ENCODE peak calls at places on chromosomes 2 and 18, in seven cellular contexts. One of them, this sample, is unnamed.

GRCh38 chr2:152189622-152190495 is 14.3 kb upstream of the STAM2 start:
- DNase-seq in activated CD4-positive, alpha-beta T cell treated with anti-CD3 and anti-CD28 coated beads for 48 hours: peak; percentile 18
- DNase-seq in IMR-90: peak; percentile 77
- DNase-seq in activated naive CD8-positive, alpha-beta T cell treated with anti-CD3 and anti-CD28 coated beads for 36 hours: no peak
- DNase-seq in RCC 7860: peak; percentile 57
- DNase-seq in fibroblast of the conjunctiva: peak; percentile 68
- DNase-seq in cardiac septum: no peak
- DNase-seq in this sample: peak; percentile 73

GRCh38 chr2:164710252-164710633 is 89.0 kb upstream of the GRB14 start:
- DNase-seq in activated naive CD8-positive, alpha-beta T cell treated with anti-CD3 and anti-CD28 coated beads for 36 hours: no peak
- DNase-seq in cardiac septum: no peak
- DNase-seq in IMR-90: peak; percentile 77
- DNase-seq in activated CD4-positive, alpha-beta T cell treated with anti-CD3 and anti-CD28 coated beads for 48 hours: no peak
- DNase-seq in fibroblast of the conjunctiva: no peak
- DNase-seq in RCC 7860: peak; percentile 90
- DNase-seq in this sample: no peak

GRCh38 chr2:143398701-143399260 is 269.6 kb downstream of the ARHGAP15 start:
- DNase-seq in activated naive CD8-positive, alpha-beta T cell treated with anti-CD3 and anti-CD28 coated beads for 36 hours: no peak
- DNase-seq in cardiac septum: no peak
- DNase-seq in activated CD4-positive, alpha-beta T cell treated with anti-CD3 and anti-CD28 coated beads for 48 hours: no peak
- DNase-seq in IMR-90: no peak
- DNase-seq in fibroblast of the conjunctiva: no peak
- DNase-seq in RCC 7860: no peak
- DNase-seq in this sample: peak; percentile 72

GRCh38 chr2:45748239-45748638 is 96.8 kb downstream of the PRKCE start:
- DNase-seq in activated naive CD8-positive, alpha-beta T cell treated with anti-CD3 and anti-CD28 coated beads for 36 hours: no peak
- DNase-seq in cardiac septum: no peak
- DNase-seq in activated CD4-positive, alpha-beta T cell treated with anti-CD3 and anti-CD28 coated beads for 48 hours: peak; percentile 5
- DNase-seq in RCC 7860: no peak
- DNase-seq in IMR-90: peak; percentile 63
- DNase-seq in fibroblast of the conjunctiva: peak; percentile 94
- DNase-seq in this sample: no peak

GRCh38 chr18:74328196-74328595 is 12.6 kb downstream of the C18orf63 start:
- DNase-seq in cardiac septum: no peak
- DNase-seq in IMR-90: no peak
- DNase-seq in activated CD4-positive, alpha-beta T cell treated with anti-CD3 and anti-CD28 coated beads for 48 hours: no peak
- DNase-seq in RCC 7860: peak; percentile 7
- DNase-seq in activated naive CD8-positive, alpha-beta T cell treated with anti-CD3 and anti-CD28 coated beads for 36 hours: no peak
- DNase-seq in fibroblast of the conjunctiva: peak; percentile 32
- DNase-seq in this sample: no peak

GRCh38 chr18:49911414-49911813 is 98.1 kb upstream of the ACAA2 start:
- DNase-seq in activated CD4-positive, alpha-beta T cell treated with anti-CD3 and anti-CD28 coated beads for 48 hours: no peak
- DNase-seq in IMR-90: no peak
- DNase-seq in activated naive CD8-positive, alpha-beta T cell treated with anti-CD3 and anti-CD28 coated beads for 36 hours: no peak
- DNase-seq in cardiac septum: no peak
- DNase-seq in RCC 7860: no peak
- DNase-seq in fibroblast of the conjunctiva: no peak
- DNase-seq in this sample: no peak

GRCh38 chr2:173661586-173661985 is 303.6 kb downstream of the SP3 start:
- DNase-seq in activated naive CD8-positive, alpha-beta T cell treated with anti-CD3 and anti-CD28 coated beads for 36 hours: no peak
- DNase-seq in fibroblast of the conjunctiva: no peak
- DNase-seq in cardiac septum: no peak
- DNase-seq in RCC 7860: no peak
- DNase-seq in IMR-90: no peak
- DNase-seq in activated CD4-positive, alpha-beta T cell treated with anti-CD3 and anti-CD28 coated beads for 48 hours: no peak
- DNase-seq in this sample: no peak

GRCh38 chr2:228597032-228597431 is 415.5 kb upstream of the SPHKAP start:
- DNase-seq in activated CD4-positive, alpha-beta T cell treated with anti-CD3 and anti-CD28 coated beads for 48 hours: no peak
- DNase-seq in IMR-90: no peak
- DNase-seq in activated naive CD8-positive, alpha-beta T cell treated with anti-CD3 and anti-CD28 coated beads for 36 hours: no peak
- DNase-seq in RCC 7860: no peak
- DNase-seq in cardiac septum: no peak
- DNase-seq in fibroblast of the conjunctiva: no peak
- DNase-seq in this sample: no peak

GRCh38 chr2:13480057-13480456 is 763.3 kb downstream of the TRIB2 start:
- DNase-seq in fibroblast of the conjunctiva: no peak
- DNase-seq in cardiac septum: no peak
- DNase-seq in activated naive CD8-positive, alpha-beta T cell treated with anti-CD3 and anti-CD28 coated beads for 36 hours: no peak
- DNase-seq in IMR-90: no peak
- DNase-seq in RCC 7860: peak; percentile 10
- DNase-seq in activated CD4-positive, alpha-beta T cell treated with anti-CD3 and anti-CD28 coated beads for 48 hours: no peak
- DNase-seq in this sample: no peak

GRCh38 chr2:232058063-232058877 is 96.8 kb downstream of the DIS3L2 start:
- DNase-seq in fibroblast of the conjunctiva: no peak
- DNase-seq in IMR-90: no peak
- DNase-seq in activated naive CD8-positive, alpha-beta T cell treated with anti-CD3 and anti-CD28 coated beads for 36 hours: peak; percentile 2
- DNase-seq in activated CD4-positive, alpha-beta T cell treated with anti-CD3 and anti-CD28 coated beads for 48 hours: no peak
- DNase-seq in cardiac septum: no peak
- DNase-seq in RCC 7860: no peak
- DNase-seq in this sample: no peak

GRCh38 chr2:225422145-225422544 is 22.6 kb downstream of the NYAP2 start:
- DNase-seq in RCC 7860: no peak
- DNase-seq in activated naive CD8-positive, alpha-beta T cell treated with anti-CD3 and anti-CD28 coated beads for 36 hours: no peak
- DNase-seq in cardiac septum: no peak
- DNase-seq in IMR-90: no peak
- DNase-seq in fibroblast of the conjunctiva: no peak
- DNase-seq in activated CD4-positive, alpha-beta T cell treated with anti-CD3 and anti-CD28 coated beads for 48 hours: no peak
- DNase-seq in this sample: no peak

GRCh38 chr18:36349552-36349951 is 52.0 kb downstream of the FHOD3 start:
- DNase-seq in IMR-90: peak; percentile 8
- DNase-seq in RCC 7860: peak; percentile 93
- DNase-seq in activated CD4-positive, alpha-beta T cell treated with anti-CD3 and anti-CD28 coated beads for 48 hours: no peak
- DNase-seq in activated naive CD8-positive, alpha-beta T cell treated with anti-CD3 and anti-CD28 coated beads for 36 hours: no peak
- DNase-seq in cardiac septum: no peak
- DNase-seq in fibroblast of the conjunctiva: no peak
- DNase-seq in this sample: no peak

GRCh38 chr2:61471905-61472805 is 1.3 kb upstream of the USP34 start:
- DNase-seq in fibroblast of the conjunctiva: no peak
- DNase-seq in cardiac septum: no peak
- DNase-seq in RCC 7860: no peak
- DNase-seq in activated naive CD8-positive, alpha-beta T cell treated with anti-CD3 and anti-CD28 coated beads for 36 hours: peak; percentile 15
- DNase-seq in IMR-90: peak; percentile 29
- DNase-seq in activated CD4-positive, alpha-beta T cell treated with anti-CD3 and anti-CD28 coated beads for 48 hours: peak; percentile 22
- DNase-seq in this sample: peak; percentile 21

GRCh38 chr18:61946449-61946848 is 53.6 kb upstream of the RNF152 start:
- DNase-seq in cardiac septum: no peak
- DNase-seq in RCC 7860: no peak
- DNase-seq in activated CD4-positive, alpha-beta T cell treated with anti-CD3 and anti-CD28 coated beads for 48 hours: no peak
- DNase-seq in activated naive CD8-positive, alpha-beta T cell treated with anti-CD3 and anti-CD28 coated beads for 36 hours: no peak
- DNase-seq in IMR-90: peak; percentile 88
- DNase-seq in fibroblast of the conjunctiva: peak; percentile 18
- DNase-seq in this sample: no peak

GRCh38 chr18:22488554-22488953 is 70.8 kb upstream of the CTAGE1 start:
- DNase-seq in activated naive CD8-positive, alpha-beta T cell treated with anti-CD3 and anti-CD28 coated beads for 36 hours: no peak
- DNase-seq in IMR-90: no peak
- DNase-seq in RCC 7860: no peak
- DNase-seq in fibroblast of the conjunctiva: no peak
- DNase-seq in activated CD4-positive, alpha-beta T cell treated with anti-CD3 and anti-CD28 coated beads for 48 hours: no peak
- DNase-seq in cardiac septum: no peak
- DNase-seq in this sample: no peak

GRCh38 chr2:46308081-46308480 is 10.9 kb downstream of the EPAS1 start:
- DNase-seq in fibroblast of the conjunctiva: no peak
- DNase-seq in activated naive CD8-positive, alpha-beta T cell treated with anti-CD3 and anti-CD28 coated beads for 36 hours: no peak
- DNase-seq in activated CD4-positive, alpha-beta T cell treated with anti-CD3 and anti-CD28 coated beads for 48 hours: no peak
- DNase-seq in RCC 7860: no peak
- DNase-seq in cardiac septum: no peak
- DNase-seq in IMR-90: no peak
- DNase-seq in this sample: no peak

GRCh38 chr18:46705521-46705920 is 48.5 kb upstream of the LOXHD1 start:
- DNase-seq in activated naive CD8-positive, alpha-beta T cell treated with anti-CD3 and anti-CD28 coated beads for 36 hours: no peak
- DNase-seq in IMR-90: no peak
- DNase-seq in fibroblast of the conjunctiva: no peak
- DNase-seq in RCC 7860: no peak
- DNase-seq in cardiac septum: no peak
- DNase-seq in activated CD4-positive, alpha-beta T cell treated with anti-CD3 and anti-CD28 coated beads for 48 hours: no peak
- DNase-seq in this sample: no peak

GRCh38 chr18:65606551-65607130 is 144.2 kb upstream of the CDH7 start:
- DNase-seq in fibroblast of the conjunctiva: no peak
- DNase-seq in IMR-90: no peak
- DNase-seq in activated naive CD8-positive, alpha-beta T cell treated with anti-CD3 and anti-CD28 coated beads for 36 hours: no peak
- DNase-seq in activated CD4-positive, alpha-beta T cell treated with anti-CD3 and anti-CD28 coated beads for 48 hours: no peak
- DNase-seq in RCC 7860: no peak
- DNase-seq in cardiac septum: no peak
- DNase-seq in this sample: no peak